ENCODE peak calls at places on chromosome 15, in seven cellular contexts. H is OCI-LY7, K is PC-3, C is A549, Z is mucosa of descending colon, W is psoas muscle, A is testis. M is an unnamed sample.
A peak's percentile ranks its signal among the peaks of the same experiment; 100 is the strongest.

GRCh38 chr15:36936652-36937051 is 163.7 kb downstream of the MEIS2 start:
- DNase-seq in A (no peak), C (no peak), W (no peak), K (peak; percentile 15), Z (no peak), H (no peak), M (no peak)

GRCh38 chr15:44535509-44536297 is 1.2 kb upstream of the EIF3J start:
- DNase-seq in K (peak; percentile 41), Z (peak; percentile 53), H (peak; percentile 42), W (no peak), C (peak; percentile 14), A (peak; percentile 34), M (peak; percentile 79)

GRCh38 chr15:32994810-32995424 is 199.6 kb downstream of the FMN1 start:
- DNase-seq in C (peak; percentile 62), K (peak; percentile 69), A (no peak), W (no peak), H (peak; percentile 44), Z (no peak), M (no peak)

GRCh38 chr15:39459538-39459937 is 121.3 kb upstream of the THBS1 start:
- DNase-seq in Z (no peak), A (no peak), C (no peak), K (no peak), H (no peak), W (no peak), M (no peak)

GRCh38 chr15:81165565-81165964 is 31.1 kb upstream of the IL16 start:
- DNase-seq in W (no peak), A (no peak), K (no peak), Z (no peak), H (no peak), C (no peak), M (no peak)

GRCh38 chr15:66025972-66026371 is 156.7 kb downstream of the RAB11A start:
- DNase-seq in Z (no peak), W (no peak), A (no peak), C (no peak), H (no peak), K (peak; percentile 8), M (no peak)

GRCh38 chr15:29115093-29115991 is 154.3 kb downstream of the NSMCE3 start:
- DNase-seq in H (no peak), C (no peak), Z (no peak), A (peak; percentile 54), K (no peak), W (no peak), M (no peak)

GRCh38 chr15:96344706-96345559 is 14.4 kb downstream of the NR2F2 start:
- DNase-seq in A (no peak), Z (no peak), H (no peak), K (no peak), W (peak; percentile 46), C (no peak), M (no peak)

GRCh38 chr15:81336568-81336967 is 12.6 kb upstream of the STARD5 start:
- DNase-seq in W (no peak), H (peak; percentile 69), K (peak; percentile 64), Z (no peak), A (no peak), C (peak; percentile 36), M (no peak)

GRCh38 chr15:68207176-68207935 is 2.2 kb upstream of the CALML4 start:
- DNase-seq in H (no peak), K (no peak), W (no peak), Z (peak; percentile 42), C (no peak), A (no peak), M (no peak)

GRCh38 chr15:90593469-90594158 is 63.9 kb downstream of the CRTC3 start:
- DNase-seq in K (no peak), H (no peak), A (no peak), W (no peak), C (no peak), Z (no peak), M (no peak)
- H3K4me1 ChIP-seq in K (peaks cover 31% of the 10 kb centered on the region), H (peaks cover 67% of the 10 kb centered on the region), A (peaks cover 23% of the 10 kb centered on the region), W (peaks cover 60% of the 10 kb centered on the region), C (peaks cover 54% of the 10 kb centered on the region), Z (peaks cover 26% of the 10 kb centered on the region), M (peaks cover 63% of the 10 kb centered on the region)

GRCh38 chr15:24861014-24861690 is 93.6 kb upstream of the SNRPN start:
- DNase-seq in W (no peak), K (peak; percentile 53), Z (no peak), C (no peak), H (no peak), A (no peak), M (no peak)
- H3K9me3 ChIP-seq in W (no peaks in the 10 kb centered on the region), K (peaks cover 7% of the 10 kb centered on the region), Z (peaks cover 11% of the 10 kb centered on the region), C (no peaks in the 10 kb centered on the region), H (no peaks in the 10 kb centered on the region), A (no peaks in the 10 kb centered on the region), M (peaks cover 7% of the 10 kb centered on the region)

DNA sequence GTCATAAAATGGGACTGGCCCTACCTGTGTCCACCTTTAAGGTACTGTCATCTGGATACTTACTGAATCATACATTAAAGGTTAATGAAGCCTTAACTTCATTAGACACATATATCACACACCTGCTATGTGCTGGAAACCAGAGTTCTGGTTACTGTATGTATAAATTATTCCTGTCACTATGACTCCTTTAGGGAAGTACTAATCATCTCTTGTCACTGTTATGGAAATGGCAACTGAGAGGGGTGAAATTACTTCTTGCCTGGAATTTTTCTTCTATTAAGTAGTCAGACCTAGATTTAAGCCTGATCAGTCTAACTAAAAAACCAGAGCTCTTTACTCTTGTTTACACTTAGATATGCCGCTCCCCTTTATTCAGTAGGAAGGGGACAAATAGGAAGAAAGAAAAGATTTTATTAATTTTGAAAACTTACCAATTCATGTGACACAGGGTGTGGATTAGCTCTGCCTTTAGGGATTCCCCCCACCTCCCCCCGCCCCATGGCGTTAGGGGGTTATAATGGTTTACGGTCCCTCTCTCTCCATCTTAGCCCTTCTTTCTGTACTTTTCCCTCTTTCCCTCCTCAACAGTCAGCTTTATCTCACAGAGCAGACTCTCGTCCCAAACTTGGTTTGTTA is 152.6 kb downstream of the KLHL25 start:
- DNase-seq in H (no peak), W (peak; percentile 61), Z (no peak), C (no peak), K (no peak), A (no peak), M (no peak)
- H3K4me1 ChIP-seq in H (peaks cover 2% of the 10 kb centered on the region), W (peaks cover 58% of the 10 kb centered on the region), Z (peaks cover 13% of the 10 kb centered on the region), C (peaks cover 8% of the 10 kb centered on the region), K (no peaks in the 10 kb centered on the region), A (peaks cover 11% of the 10 kb centered on the region), M (peaks cover 40% of the 10 kb centered on the region)

DNA sequence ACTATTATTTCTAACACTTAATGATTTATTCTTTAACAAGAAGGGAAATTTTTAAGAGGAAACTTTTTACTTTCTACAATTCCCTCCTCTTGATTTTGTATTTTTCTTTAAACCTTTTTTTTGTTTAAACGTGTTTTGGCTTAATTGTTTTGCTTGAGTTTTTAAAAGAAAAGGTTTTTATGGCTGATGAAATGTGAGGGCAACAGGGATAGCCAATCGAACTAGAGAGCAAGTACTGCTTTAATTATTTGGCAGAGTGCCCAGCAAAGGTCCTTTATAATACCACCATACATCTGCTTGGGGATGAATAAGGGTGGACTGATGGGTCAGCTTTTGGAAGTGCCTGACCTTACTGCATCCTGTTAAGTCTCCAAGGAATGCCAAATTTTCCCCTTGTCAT is 19.6 kb upstream of the MTHFS start:
- DNase-seq in C (no peak), K (no peak), W (no peak), H (no peak), Z (no peak), A (no peak), M (no peak)
- H3K9me3 ChIP-seq in C (peaks cover 79% of the 10 kb centered on the region), K (peaks cover 29% of the 10 kb centered on the region), W (peaks cover 65% of the 10 kb centered on the region), H (peaks cover 77% of the 10 kb centered on the region), Z (peaks cover 92% of the 10 kb centered on the region), A (no peaks in the 10 kb centered on the region), M (peaks cover 97% of the 10 kb centered on the region)

DNA sequence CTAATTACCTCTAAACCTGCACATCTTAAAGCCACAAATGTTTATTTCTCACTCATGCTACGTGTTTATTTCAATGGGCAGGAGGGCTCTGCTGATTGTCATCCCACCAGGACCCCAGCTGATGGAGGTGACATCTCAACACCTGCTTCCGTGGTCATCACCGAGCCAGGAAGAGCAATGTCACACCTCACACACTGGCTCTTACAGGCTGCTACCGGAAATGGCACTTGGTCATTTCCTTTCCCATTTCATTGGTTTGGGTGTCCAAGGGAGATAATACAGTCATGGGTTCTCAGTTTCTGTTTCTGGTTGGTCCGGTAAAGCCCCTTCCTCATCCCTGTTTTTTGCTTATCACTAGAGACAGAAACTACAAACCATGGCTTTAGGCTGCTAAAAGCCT is 41.9 kb downstream of the ABHD2 start:
- DNase-seq in C (no peak), A (no peak), Z (no peak), W (no peak), K (no peak), H (no peak), M (no peak)
- H3K4me1 ChIP-seq in C (peaks cover 48% of the 10 kb centered on the region), A (peaks cover 6% of the 10 kb centered on the region), Z (peaks cover 3% of the 10 kb centered on the region), W (peaks cover 52% of the 10 kb centered on the region), K (peaks cover 40% of the 10 kb centered on the region), H (no peaks in the 10 kb centered on the region), M (peaks cover 75% of the 10 kb centered on the region)

DNA sequence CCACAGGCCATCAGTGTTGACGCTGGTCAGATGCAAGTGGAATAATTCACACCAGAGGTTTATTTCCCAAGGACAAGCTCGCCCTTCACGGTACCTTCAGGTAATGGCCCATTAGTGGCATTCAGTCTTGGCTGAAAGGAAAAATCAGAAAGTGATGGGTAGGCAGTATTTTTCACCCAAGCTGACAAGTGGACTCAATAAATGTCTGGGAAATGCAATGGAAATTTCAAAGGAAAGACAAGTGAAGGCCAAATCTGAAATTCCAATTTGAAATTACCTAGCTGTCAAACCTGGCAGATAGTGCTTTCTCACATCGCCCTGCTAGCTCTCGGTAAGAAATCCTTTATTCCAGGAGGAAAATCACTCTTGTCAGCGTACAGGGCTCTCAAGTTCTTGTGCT is 413.5 kb downstream of the OCA2 start:
- DNase-seq in C (no peak), H (no peak), W (no peak), A (no peak), K (no peak), Z (no peak), M (no peak)
- H3K9me3 ChIP-seq in C (no peaks in the 10 kb centered on the region), H (no peaks in the 10 kb centered on the region), W (no peaks in the 10 kb centered on the region), A (no peaks in the 10 kb centered on the region), K (peaks cover 3% of the 10 kb centered on the region), Z (peaks cover 63% of the 10 kb centered on the region), M (no peaks in the 10 kb centered on the region)

DNA sequence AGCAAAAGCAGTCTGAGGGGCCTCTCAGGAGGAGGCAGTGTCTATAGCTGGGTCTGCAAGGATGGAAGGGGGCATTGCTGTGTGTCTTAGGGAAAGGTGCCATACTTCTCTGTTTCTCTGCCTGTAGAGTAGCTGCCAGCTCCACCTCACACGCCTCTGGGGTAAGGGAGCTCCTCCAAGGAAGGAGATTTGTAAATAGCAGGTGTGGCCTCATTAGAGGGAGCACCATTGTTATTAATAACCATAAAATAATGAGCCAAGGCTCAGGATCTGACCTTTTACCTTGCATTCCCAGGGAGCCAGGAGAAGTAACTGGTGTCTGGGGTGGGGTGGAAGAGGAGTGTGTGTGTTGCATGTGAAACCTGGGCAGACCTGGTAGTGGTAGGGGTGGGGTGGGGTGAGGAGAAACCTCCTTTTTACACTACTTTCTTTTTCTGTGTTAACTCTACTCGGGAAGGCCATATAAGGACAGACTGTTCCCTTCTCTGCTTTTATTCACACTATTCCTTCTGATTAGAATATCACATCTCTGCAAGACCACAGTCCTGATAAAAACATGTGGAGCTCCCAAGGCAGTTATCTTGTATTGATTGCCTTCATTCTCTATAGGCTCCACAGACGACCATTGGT is 2.2 kb upstream of the C15orf39 start:
- DNase-seq in A (no peak), Z (no peak), C (no peak), W (no peak), H (no peak), K (no peak), M (no peak)
- H3K4me1 ChIP-seq in A (peaks cover 62% of the 10 kb centered on the region), Z (peaks cover 38% of the 10 kb centered on the region), C (peaks cover 22% of the 10 kb centered on the region), W (peaks cover 13% of the 10 kb centered on the region), H (peaks cover 47% of the 10 kb centered on the region), K (peaks cover 25% of the 10 kb centered on the region), M (peaks cover 40% of the 10 kb centered on the region)